ENCODE peak calls at places on chromosomes 1 and 21, in six cellular contexts. V is IMR-90, N is pancreas, Z is coronary artery, Y is endothelial cell of umbilical vein, I is fibroblast of villous mesenchyme. L is an unnamed sample.

GRCh38 chr1:180939072-180939705 is 26.5 kb downstream of the KIAA1614 start:
- DNase-seq in V (no peak), N (no peak), Z (no peak), Y (no peak), I (no peak), L (no peak)

GRCh38 chr21:36479415-36480402 is at the start of gene CLDN14:
- DNase-seq in V (peak; percentile 58), N (peak; percentile 19), Z (no peak), Y (no peak), I (peak; percentile 19), L (peak; percentile 40)

GRCh38 chr1:43466403-43466802 is 12.7 kb upstream of the HYI start:
- DNase-seq in V (no peak), N (no peak), Z (no peak), Y (no peak), I (no peak), L (no peak)

GRCh38 chr21:41802684-41803083 is 35.8 kb upstream of the RIPK4 start:
- DNase-seq in V (no peak), N (no peak), Z (no peak), Y (no peak), I (peak; percentile 53), L (peak; percentile 60)

GRCh38 chr1:234866007-234866866 is 256.3 kb upstream of the IRF2BP2 start:
- DNase-seq in V (peak; percentile 90), N (peak; percentile 24), Z (peak; percentile 80), Y (peak; percentile 37), I (peak; percentile 93), L (peak; percentile 22)

GRCh38 chr1:6251681-6252373 is 7.8 kb downstream of the HES3 start:
- DNase-seq in V (no peak), N (no peak), Z (no peak), Y (no peak), I (no peak), L (no peak)

GRCh38 chr1:205533729-205534443 is 29.4 kb downstream of the CDK18 start:
- DNase-seq in V (no peak), N (no peak), Z (no peak), Y (no peak), I (no peak), L (no peak)

GRCh38 chr1:208241541-208241940 is 2.6 kb downstream of the PLXNA2 start:
- DNase-seq in V (no peak), N (no peak), Z (no peak), Y (no peak), I (no peak), L (no peak)

GRCh38 chr1:202661136-202661845 is 49.0 kb downstream of the SYT2 start:
- DNase-seq in V (no peak), N (no peak), Z (no peak), Y (no peak), I (no peak), L (no peak)

GRCh38 chr1:37763791-37764741 is 854 bp downstream of the EPHA10 start:
- DNase-seq in V (peak; percentile 37), N (no peak), Z (no peak), Y (peak; percentile 21), I (peak; percentile 47), L (no peak)

GRCh38 chr1:153796786-153797659 is 21.8 kb downstream of the SLC27A3 start:
- DNase-seq in V (peak; percentile 61), N (peak; percentile 72), Z (peak; percentile 77), Y (peak; percentile 58), I (peak; percentile 73), L (peak; percentile 84)

GRCh38 chr1:36309397-36309796 is 3.2 kb downstream of the SH3D21 start:
- DNase-seq in V (no peak), N (no peak), Z (no peak), Y (no peak), I (no peak), L (no peak)

GRCh38 chr1:45304311-45305081 is 22.2 kb upstream of the HPDL start:
- DNase-seq in V (peak; percentile 36), N (peak; percentile 20), Z (no peak), Y (no peak), I (no peak), L (peak; percentile 22)

GRCh38 chr1:202565890-202566289 is 144.4 kb downstream of the SYT2 start:
- DNase-seq in V (no peak), N (no peak), Z (no peak), Y (no peak), I (no peak), L (no peak)

GRCh38 chr1:204409111-204409510 is 2.5 kb downstream of the PPP1R15B start:
- DNase-seq in V (no peak), N (no peak), Z (no peak), Y (no peak), I (no peak), L (no peak)

GRCh38 chr1:208598021-208598420 is 353.8 kb upstream of the PLXNA2 start:
- DNase-seq in V (no peak), N (no peak), Z (no peak), Y (no peak), I (no peak), L (no peak)

GRCh38 chr1:202658766-202659165 is 51.5 kb downstream of the SYT2 start:
- DNase-seq in V (no peak), N (no peak), Z (no peak), Y (no peak), I (no peak), L (no peak)

DNA sequence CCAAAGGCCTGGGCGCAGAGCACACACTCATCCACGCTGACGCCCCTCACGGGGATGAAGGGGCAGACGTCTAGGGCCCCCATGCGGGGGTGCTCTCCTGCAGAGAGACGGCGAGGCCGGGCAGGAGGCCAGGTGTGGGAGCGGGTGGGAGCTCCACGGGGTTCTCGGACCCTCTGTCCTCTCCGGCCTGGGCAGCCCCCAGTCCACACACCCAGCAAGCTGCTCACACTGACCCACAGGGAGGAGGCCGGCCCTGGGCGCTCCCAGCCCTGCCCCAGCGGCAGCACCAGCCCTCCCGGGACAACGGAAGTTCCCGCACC is 2.5 kb downstream of the FTCD start:
- DNase-seq in V (no peak), N (peak; percentile 3), Z (peak; percentile 68), Y (no peak), I (no peak), L (no peak)
- H3K4me3 ChIP-seq in V (no peak overlapping the region), N (no peak overlapping the region), Z (peak overlapping the region; percentile 38), Y (no peak overlapping the region), I (no peak overlapping the region), L (peak overlapping the region; percentile 36)

GRCh38 chr1:3368059-3368458 is 86.4 kb upstream of the ARHGEF16 start:
- DNase-seq in V (no peak), N (no peak), Z (no peak), Y (no peak), I (no peak), L (no peak)

GRCh38 chr1:3365519-3366158 is 88.8 kb upstream of the ARHGEF16 start:
- DNase-seq in V (no peak), N (no peak), Z (no peak), Y (no peak), I (no peak), L (no peak)

GRCh38 chr1:3367376-3367775 is 87.1 kb upstream of the ARHGEF16 start:
- DNase-seq in V (no peak), N (no peak), Z (no peak), Y (no peak), I (no peak), L (no peak)

GRCh38 chr1:3364983-3365382 is 89.5 kb upstream of the ARHGEF16 start:
- DNase-seq in V (no peak), N (no peak), Z (no peak), Y (no peak), I (no peak), L (no peak)

GRCh38 chr1:3366181-3367051 is 88.0 kb upstream of the ARHGEF16 start:
- DNase-seq in V (peak; percentile 10), N (no peak), Z (peak; percentile 89), Y (no peak), I (peak; percentile 18), L (peak; percentile 55)
- H3K4me3 ChIP-seq in V (no peak overlapping the region), N (no peak overlapping the region), Z (peak overlapping the region; percentile 57), Y (no peak overlapping the region), I (no peak overlapping the region), L (no peak overlapping the region)

GRCh38 chr1:12080773-12081556 is 17.9 kb downstream of the TNFRSF8 start:
- DNase-seq in V (no peak), N (no peak), Z (no peak), Y (no peak), I (no peak), L (no peak)
- H3K4me3 ChIP-seq in V (no peak overlapping the region), N (no peak overlapping the region), Z (no peak overlapping the region), Y (no peak overlapping the region), I (no peak overlapping the region), L (no peak overlapping the region)

GRCh38 chr1:9183441-9183840 is 51.1 kb upstream of the H6PD start:
- DNase-seq in V (no peak), N (no peak), Z (no peak), Y (no peak), I (peak; percentile 28), L (no peak)
- H3K4me3 ChIP-seq in V (peak overlapping the region; percentile 87), N (no peak overlapping the region), Z (peak overlapping the region; percentile 87), Y (peak overlapping the region; percentile 66), I (peak overlapping the region; percentile 83), L (peak overlapping the region; percentile 77)

DNA sequence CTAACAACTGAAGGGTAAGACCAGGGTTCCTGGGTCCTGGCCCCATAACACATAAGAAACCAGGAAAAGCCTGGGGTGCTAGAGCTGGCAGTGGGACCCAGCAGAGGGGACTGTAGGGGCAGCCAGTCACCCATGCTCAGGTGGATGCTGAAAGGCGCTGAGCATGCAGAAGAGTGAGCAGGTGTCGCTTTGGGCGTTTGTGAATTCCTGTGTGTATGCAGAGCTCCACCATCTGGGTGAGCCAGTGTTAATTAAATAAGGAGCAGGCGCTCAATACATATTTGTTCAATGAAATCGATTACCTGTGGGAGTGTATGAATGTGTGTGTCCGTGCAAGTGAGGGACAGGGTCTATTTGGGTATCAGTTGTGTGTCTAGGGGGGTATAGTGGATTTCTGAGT is 499 bp downstream of the C1QA start:
- DNase-seq in V (no peak), N (peak; percentile 18), Z (no peak), Y (no peak), I (no peak), L (no peak)
- H3K4me3 ChIP-seq in V (no peak overlapping the region), N (no peak overlapping the region), Z (peak overlapping the region; percentile 60), Y (no peak overlapping the region), I (no peak overlapping the region), L (peak overlapping the region; percentile 2)

L was measured in heart right ventricle.